ENCODE peak calls at places on chromosomes 3 and 15, in five cellular contexts. T is stimulated activated CD8-positive, alpha-beta memory T cell treated with anti-CD3 and anti-CD28 coated beads, Interleukin-2, amount 100 ng/mL, for 48 hours; C is NCI-H1105 treated with DMSO at 0.1 percent for 48 hours; W is occipital lobe; V is LoVo. B is an unnamed sample.

GRCh38 chr15:54772663-54773062 is 424.1 kb downstream of the RSL24D1 start:
- DNase-seq in T (no peak), C (no peak), W (no peak), V (no peak), B (no peak)

GRCh38 chr3:94106268-94106667 is 43.4 kb downstream of the NSUN3 start:
- DNase-seq in T (no peak), C (no peak), W (no peak), V (no peak), B (no peak)

GRCh38 chr15:53580371-53580770 is 179.1 kb downstream of the WDR72 start:
- DNase-seq in T (no peak), C (no peak), W (no peak), V (no peak), B (no peak)

GRCh38 chr3:55620361-55621025 is 133.4 kb upstream of the WNT5A start:
- DNase-seq in T (no peak), C (no peak), W (no peak), V (peak), B (peak)

GRCh38 chr15:74123685-74124084 is 6.7 kb upstream of the ISLR2 start:
- DNase-seq in T (no peak), C (no peak), W (no peak), V (no peak), B (no peak)

GRCh38 chr3:117761992-117762944 is 1052.7 kb downstream of the TUSC7 start:
- DNase-seq in T (no peak), C (no peak), W (no peak), V (no peak), B (no peak)

GRCh38 chr3:54954019-54954418 is 26.2 kb upstream of the LRTM1 start:
- DNase-seq in T (no peak), C (no peak), W (no peak), V (peak), B (no peak)

GRCh38 chr3:43747641-43748040 is 56.9 kb downstream of the ABHD5 start:
- DNase-seq in T (no peak), C (no peak), W (no peak), V (no peak), B (no peak)

GRCh38 chr3:186653984-186654383 is 11.8 kb upstream of the HRG start:
- DNase-seq in T (no peak), C (no peak), W (no peak), V (no peak), B (no peak)

GRCh38 chr15:85314653-85315052 is 65.8 kb upstream of the AKAP13 start:
- DNase-seq in T (no peak), C (no peak), W (no peak), V (no peak), B (no peak)

GRCh38 chr3:1348547-1348946 is 255.7 kb downstream of the CNTN6 start:
- DNase-seq in T (no peak), C (no peak), W (no peak), V (no peak), B (no peak)

GRCh38 chr3:69865920-69866679 is 126.8 kb downstream of the MITF start:
- DNase-seq in T (no peak), C (no peak), W (no peak), V (no peak), B (no peak)